ENCODE peak calls at places on chromosome 14, in nine cellular contexts. R is stomach, W is lower leg skin, U is cardiac fibroblast, L is GM06990, E is IMR-90, C is thoracic aorta, N is thyroid gland, D is mucosa of descending colon. G is an unnamed sample.

GRCh38 chr14:20118795-20119194 is 8.3 kb downstream of the OR4K17 start:
- DNase-seq in R (no peak), W (no peak), U (peak), L (no peak), E (no peak), C (no peak), N (no peak), D (no peak), G (no peak)

GRCh38 chr14:75454963-75455546 is 27.2 kb downstream of the JDP2 start:
- DNase-seq in R (peak), W (peak), U (peak), L (no peak), E (peak), C (no peak), N (peak), D (no peak), G (peak)

GRCh38 chr14:51554339-51554920 is 97.3 kb upstream of the FRMD6 start:
- DNase-seq in R (no peak), W (no peak), U (peak), L (no peak), E (peak), C (no peak), N (no peak), D (no peak), G (peak)

GRCh38 chr14:85587152-85587697 is 57.3 kb downstream of the FLRT2 start:
- DNase-seq in R (no peak), W (no peak), U (peak), L (no peak), E (peak), C (no peak), N (peak), D (no peak), G (no peak)

GRCh38 chr14:63523735-63524408 is 19.3 kb downstream of the PPP2R5E start:
- DNase-seq in R (no peak), W (no peak), U (no peak), L (no peak), E (no peak), C (no peak), N (no peak), D (no peak), G (no peak)

GRCh38 chr14:37583358-37584210 is 11.5 kb downstream of the FOXA1 start:
- DNase-seq in R (no peak), W (no peak), U (no peak), L (no peak), E (no peak), C (no peak), N (no peak), D (peak), G (no peak)

GRCh38 chr14:100330396-100330931 is 7.3 kb downstream of the SLC25A47 start:
- DNase-seq in R (no peak), W (no peak), U (no peak), L (no peak), E (no peak), C (no peak), N (no peak), D (no peak), G (no peak)

GRCh38 chr14:105836160-105836559 is 309.8 kb downstream of the TMEM121 start:
- DNase-seq in R (no peak), W (no peak), U (no peak), L (no peak), E (no peak), C (no peak), N (no peak), D (peak), G (no peak)

GRCh38 chr14:37588956-37589737 is 5.9 kb downstream of the FOXA1 start:
- DNase-seq in R (no peak), W (no peak), U (no peak), L (no peak), E (no peak), C (no peak), N (no peak), D (no peak), G (no peak)

DNA sequence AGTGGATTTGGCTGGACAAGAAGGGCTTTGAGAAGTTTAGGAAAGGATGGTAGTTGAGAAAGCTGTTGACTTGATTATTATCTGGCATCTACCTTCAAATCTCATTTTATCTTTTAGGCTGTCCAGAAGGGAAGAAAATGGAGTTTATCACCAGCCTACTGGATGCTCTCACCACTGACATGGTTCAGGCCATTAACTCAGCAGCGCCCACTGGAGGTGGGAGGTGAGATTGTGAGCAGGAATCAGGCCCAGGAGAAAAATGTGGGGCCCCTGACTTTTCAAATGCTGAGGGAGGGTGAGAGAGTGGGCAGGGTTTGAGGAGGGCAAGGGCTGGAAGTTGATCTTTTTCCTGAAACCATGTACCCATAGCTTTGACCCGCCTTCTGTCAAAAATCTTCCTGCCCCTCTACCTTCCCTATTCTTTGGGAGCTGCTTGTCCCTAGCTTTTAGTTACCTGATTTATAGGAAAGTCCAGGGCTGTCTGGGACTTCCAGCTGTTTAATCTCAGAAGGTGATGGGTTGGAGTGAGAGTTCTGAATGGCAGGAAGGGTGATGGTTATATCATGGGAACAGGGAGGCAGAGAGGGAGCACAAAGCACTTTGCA is 134.2 kb downstream of the SMOC1 start:
- DNase-seq in R (peak), W (no peak), U (peak), L (no peak), E (peak), C (no peak), N (peak), D (no peak), G (no peak)
- TF ChIP-seq CTCF in R (no peak), W (no peak), U (peak), L (peak), E (peak), C (peak), N (peak), D (peak), G (peak)

GRCh38 chr14:88002421-88002820 is 2.5 kb upstream of the GPR65 start:
- DNase-seq in R (no peak), W (no peak), U (no peak), L (no peak), E (no peak), C (no peak), N (no peak), D (no peak), G (no peak)

GRCh38 chr14:88004637-88005036 is 298 bp upstream of the GPR65 start:
- DNase-seq in R (no peak), W (no peak), U (no peak), L (no peak), E (no peak), C (no peak), N (no peak), D (no peak), G (no peak)

GRCh38 chr14:88007608-88008007 is 2.7 kb downstream of the GPR65 start:
- DNase-seq in R (no peak), W (no peak), U (no peak), L (no peak), E (no peak), C (no peak), N (no peak), D (no peak), G (no peak)

GRCh38 chr14:88005978-88006851 is 1.3 kb downstream of the GPR65 start:
- DNase-seq in R (no peak), W (no peak), U (peak), L (peak), E (no peak), C (no peak), N (no peak), D (no peak), G (no peak)

GRCh38 chr14:88005050-88005481 is at the start of gene GPR65:
- DNase-seq in R (no peak), W (no peak), U (peak), L (peak), E (no peak), C (no peak), N (no peak), D (no peak), G (no peak)
- H3K4me3 ChIP-seq in R (peak), W (no peak), U (no peak), L (peak), E (no peak), C (peak), N (no peak), D (no peak), G (no peak)

DNA sequence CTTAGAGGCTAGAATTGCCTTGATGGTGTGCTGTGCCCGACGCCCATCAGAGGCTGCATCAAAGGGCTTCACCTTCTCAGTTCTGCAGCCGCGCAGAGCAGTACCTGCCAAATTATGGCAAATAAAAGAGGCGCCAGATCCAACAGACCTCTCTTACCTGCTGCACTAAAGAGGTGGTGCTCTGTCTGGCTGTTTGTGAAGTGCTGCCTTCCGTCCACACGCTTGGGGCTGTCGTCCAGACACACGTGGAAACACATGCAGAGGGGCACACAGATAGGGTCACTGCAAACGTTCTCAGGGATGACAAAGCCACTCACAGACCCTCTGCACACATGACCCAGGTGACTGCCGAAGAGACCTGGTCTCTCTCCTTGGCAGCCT is 617.5 kb downstream of the VRK1 start:
- DNase-seq in R (no peak), W (no peak), U (no peak), L (no peak), E (no peak), C (no peak), N (no peak), D (no peak), G (no peak)
- TF ChIP-seq CTCF in R (no peak), W (no peak), U (no peak), L (no peak), E (no peak), C (no peak), N (no peak), D (no peak), G (no peak)

GRCh38 chr14:23568021-23568599 is 519 bp upstream of the AP1G2 start:
- DNase-seq in R (no peak), W (no peak), U (no peak), L (no peak), E (no peak), C (no peak), N (no peak), D (no peak), G (no peak)
- H3K4me3 ChIP-seq in R (peak), W (no peak), U (peak), L (peak), E (peak), C (peak), N (no peak), D (no peak), G (peak)

DNA sequence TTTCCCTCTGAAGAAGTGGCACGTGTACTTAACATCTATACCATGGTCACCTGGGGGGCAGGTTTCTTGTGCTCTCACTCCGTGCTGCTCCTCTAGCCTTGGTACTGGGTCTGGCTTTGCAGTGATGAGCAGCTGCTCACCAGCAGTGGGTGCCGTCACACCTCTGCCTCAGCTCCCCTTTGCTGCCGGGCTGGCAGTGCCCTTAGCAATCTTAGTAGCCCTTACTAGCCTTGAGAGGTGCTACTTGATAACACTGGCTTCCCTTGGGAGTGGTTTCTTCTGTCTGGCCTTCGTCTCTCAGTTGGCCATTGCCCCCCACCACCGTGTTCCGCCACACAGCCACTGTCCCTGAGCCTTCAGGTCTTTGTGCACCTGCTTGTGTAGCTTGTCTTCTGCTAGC is 22.6 kb downstream of the KLC1 start:
- DNase-seq in R (no peak), W (no peak), U (no peak), L (no peak), E (no peak), C (no peak), N (no peak), D (no peak), G (no peak)
- TF ChIP-seq CTCF in R (no peak), W (no peak), U (no peak), L (no peak), E (no peak), C (no peak), N (no peak), D (no peak), G (no peak)

DNA sequence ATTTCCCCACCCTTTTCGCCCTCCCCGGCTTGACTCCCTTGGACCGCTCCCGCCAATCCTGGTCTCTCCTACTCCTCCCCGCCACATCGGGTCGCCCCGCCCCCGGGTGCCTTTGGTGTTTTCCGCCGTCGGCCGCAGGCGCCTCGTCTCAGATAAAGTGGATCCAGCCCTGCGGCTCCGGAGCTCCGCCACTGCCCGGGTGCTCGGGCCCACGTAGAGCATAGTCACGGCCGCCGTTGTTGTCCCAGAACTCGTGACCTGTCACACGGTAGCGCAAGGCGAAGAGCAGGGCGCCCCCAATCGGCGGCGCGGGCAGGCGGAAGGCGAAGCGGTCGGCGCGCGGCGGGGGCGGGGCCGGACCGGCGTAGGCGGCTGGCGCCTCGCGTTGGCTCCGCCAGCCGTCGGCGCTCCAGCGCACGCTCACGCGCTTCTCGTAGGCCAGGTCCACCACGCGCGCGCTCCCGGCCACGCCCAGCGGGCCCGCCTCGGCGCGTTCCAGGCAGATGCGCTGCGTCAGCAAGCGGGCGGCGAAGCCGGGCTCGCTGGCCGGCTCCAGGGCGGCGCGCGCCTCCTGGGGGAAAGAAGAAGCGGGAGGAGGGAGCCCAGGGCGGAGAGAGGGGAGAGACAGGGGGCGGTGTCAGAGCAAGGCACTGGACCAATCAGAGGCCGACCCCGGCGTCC is 1.2 kb downstream of the PPP1R3E start:
- DNase-seq in R (peak), W (peak), U (peak), L (peak), E (peak), C (peak), N (peak), D (peak), G (peak)
- H3K4me3 ChIP-seq in R (peak), W (peak), U (peak), L (peak), E (peak), C (peak), N (peak), D (peak), G (peak)

GRCh38 chr14:77197988-77198387 is 16.4 kb downstream of the TMEM63C start:
- DNase-seq in R (no peak), W (no peak), U (no peak), L (no peak), E (no peak), C (no peak), N (no peak), D (no peak), G (no peak)

GRCh38 chr14:77198576-77198975 is 17.0 kb downstream of the TMEM63C start:
- DNase-seq in R (no peak), W (no peak), U (no peak), L (no peak), E (no peak), C (no peak), N (no peak), D (no peak), G (no peak)

GRCh38 chr14:77201696-77202095 is 20.1 kb downstream of the TMEM63C start:
- DNase-seq in R (no peak), W (no peak), U (no peak), L (no peak), E (no peak), C (no peak), N (no peak), D (no peak), G (no peak)

GRCh38 chr14:77199590-77199989 is 18.0 kb downstream of the TMEM63C start:
- DNase-seq in R (no peak), W (no peak), U (no peak), L (no peak), E (no peak), C (no peak), N (no peak), D (no peak), G (no peak)

GRCh38 chr14:77200406-77200985 is 18.9 kb downstream of the TMEM63C start:
- DNase-seq in R (no peak), W (no peak), U (no peak), L (no peak), E (no peak), C (no peak), N (no peak), D (no peak), G (no peak)
- TF ChIP-seq CTCF in R (no peak), W (no peak), U (no peak), L (no peak), E (no peak), C (no peak), N (no peak), D (no peak), G (no peak)

GRCh38 chr14:64844993-64845536 is 34.6 kb downstream of the SPTB start:
- DNase-seq in R (no peak), W (no peak), U (no peak), L (no peak), E (no peak), C (no peak), N (no peak), D (no peak), G (no peak)
- H3K4me3 ChIP-seq in R (no peak), W (no peak), U (no peak), L (no peak), E (no peak), C (no peak), N (no peak), D (no peak), G (no peak)

GRCh38 chr14:103854017-103854808 is 6.8 kb upstream of the PPP1R13B start:
- DNase-seq in R (no peak), W (no peak), U (no peak), L (no peak), E (no peak), C (no peak), N (peak), D (no peak), G (no peak)
- TF ChIP-seq CTCF in R (no peak), W (no peak), U (no peak), L (no peak), E (no peak), C (no peak), N (no peak), D (no peak), G (no peak)

G was measured in foreskin fibroblast.